ENCODE peak calls at places on chromosomes 4 and X, in five cellular contexts. I is heart right ventricle, X is lower lobe of right lung, N is kidney, P is stomach. E is an unnamed sample.

GRCh38 chrX:149541521-149542047 is 772 bp downstream of the EOLA1 start:
- DNase-seq in X (no peak), N (peak; percentile 53), I (no peak), P (no peak), E (no peak)

GRCh38 chr4:57424231-57424897 is 314.2 kb upstream of the IGFBP7 start:
- DNase-seq in I (no peak), X (no peak), N (no peak), P (no peak), E (no peak)

GRCh38 chr4:144645102-144645469 is 870 bp upstream of the HHIP start:
- DNase-seq in I (peak; percentile 11), N (peak; percentile 76), X (peak; percentile 53), P (no peak), E (no peak)

GRCh38 chrX:52271212-52271611 is 86.5 kb downstream of the MAGED4 start:
- DNase-seq in I (no peak), N (no peak), X (no peak), P (no peak), E (no peak)

GRCh38 chrX:24498181-24498580 is 33.1 kb downstream of the PDK3 start:
- DNase-seq in P (no peak), N (no peak), I (no peak), X (no peak), E (no peak)

GRCh38 chr4:15654556-15655222 is 468 bp downstream of the FBXL5 start:
- DNase-seq in X (peak; percentile 67), N (peak; percentile 86), I (peak; percentile 60), P (peak; percentile 46), E (peak; percentile 39)

GRCh38 chr4:86972997-86973396 is 38.2 kb downstream of the AFF1 start:
- DNase-seq in P (peak; percentile 75), N (no peak), X (peak; percentile 67), I (peak; percentile 16), E (no peak)

GRCh38 chrX:11100281-11101035 is 10.7 kb upstream of the HCCS start:
- DNase-seq in N (no peak), I (no peak), X (no peak), P (peak; percentile 34), E (no peak)

GRCh38 chr4:82746705-82747567 is 51.7 kb downstream of the SCD5 start:
- DNase-seq in P (no peak), I (no peak), N (no peak), X (no peak), E (no peak)

GRCh38 chrX:9436812-9437211 is 28.0 kb upstream of the TBL1X start:
- DNase-seq in X (no peak), N (no peak), P (no peak), I (no peak), E (no peak)

GRCh38 chrX:154436597-154437397 is at the start of gene GDI1:
- DNase-seq in X (peak; percentile 71), I (peak; percentile 65), P (peak; percentile 43), N (peak; percentile 75), E (peak; percentile 36)

GRCh38 chrX:7111518-7111917 is 36.0 kb upstream of the STS start:
- DNase-seq in I (no peak), X (no peak), N (no peak), P (no peak), E (no peak)

GRCh38 chrX:7109838-7110793 is 37.4 kb upstream of the STS start:
- DNase-seq in X (no peak), N (no peak), I (no peak), P (no peak), E (no peak)

GRCh38 chrX:7107968-7108480 is 39.5 kb upstream of the STS start:
- DNase-seq in P (no peak), N (no peak), I (no peak), X (no peak), E (no peak)

GRCh38 chrX:7110821-7111276 is 36.7 kb upstream of the STS start:
- DNase-seq in N (no peak), I (no peak), P (no peak), X (no peak), E (no peak)

DNA sequence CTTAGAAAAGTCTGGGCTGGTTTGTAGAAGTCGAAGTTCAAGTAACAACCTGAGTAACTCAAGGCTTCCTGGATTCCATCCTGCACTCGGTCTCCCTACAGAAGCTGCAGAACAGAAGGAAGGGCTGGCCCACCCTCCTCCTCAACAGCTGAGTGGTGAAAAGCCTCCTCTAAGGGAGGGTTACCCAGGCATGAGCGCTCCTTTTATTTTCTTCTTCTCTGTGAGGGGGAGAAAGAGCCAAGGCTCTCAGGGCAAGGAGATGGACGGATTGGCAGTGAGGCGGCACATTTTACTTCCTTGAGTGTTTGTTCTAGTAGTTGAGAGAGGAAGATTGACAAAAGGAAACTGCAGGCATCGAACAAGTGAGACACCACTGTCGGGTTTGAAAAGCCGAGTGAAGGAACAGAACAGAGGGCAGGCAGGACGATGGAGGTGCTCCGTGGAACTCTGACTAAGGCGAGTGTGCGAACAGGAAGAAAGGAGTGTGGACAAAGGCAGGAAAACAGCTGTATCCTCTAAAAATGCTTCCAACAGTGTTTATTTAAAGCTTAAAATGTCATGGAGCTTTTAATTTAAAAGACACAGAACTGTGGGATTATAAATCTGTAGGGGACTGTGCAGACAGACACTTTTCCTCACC is 38.4 kb upstream of the STS start:
- DNase-seq in I (no peak), P (no peak), N (no peak), X (no peak), E (no peak)
- H3K4me3 ChIP-seq in I (peak overlapping the region; percentile 14), P (peak overlapping the region; percentile 13), N (peak overlapping the region; percentile 26), X (peak overlapping the region; percentile 14), E (no peak overlapping the region)

DNA sequence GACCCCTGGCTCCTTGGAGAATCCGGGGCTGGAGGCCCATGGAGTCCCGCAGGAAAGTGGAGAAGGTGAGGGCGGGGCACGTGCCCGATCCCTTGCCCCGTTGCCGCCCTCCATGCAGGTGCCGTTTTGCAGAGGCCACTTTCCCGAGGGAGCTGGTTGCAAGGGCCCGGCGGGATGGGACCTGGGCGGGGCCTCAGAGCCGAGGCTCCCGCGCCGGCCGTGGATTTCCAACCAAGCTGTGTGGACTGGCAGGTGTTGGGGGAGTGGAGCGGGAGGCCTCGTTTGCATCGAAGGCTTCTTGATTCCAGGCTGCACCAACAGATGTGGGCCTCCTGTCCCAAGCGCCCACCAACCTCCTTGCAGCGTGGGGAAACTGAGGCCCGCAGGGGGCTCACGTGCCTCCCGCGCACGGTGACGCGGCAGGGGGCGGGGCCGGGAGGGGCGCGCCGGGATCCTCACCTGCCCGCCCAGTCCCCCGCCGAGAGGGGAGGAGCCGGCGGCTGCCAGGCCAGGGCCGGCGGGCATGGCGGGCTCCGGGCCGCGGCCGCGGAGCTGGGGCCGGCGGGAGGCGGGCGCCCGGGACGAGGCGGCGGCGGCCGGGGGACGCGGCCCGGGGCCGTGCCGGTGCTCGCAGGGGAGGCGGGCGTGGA is 24.9 kb downstream of the SH3BP2 start:
- DNase-seq in P (no peak), I (peak; percentile 28), N (peak; percentile 77), X (no peak), E (no peak)
- H3K4me3 ChIP-seq in P (peak overlapping the region; percentile 64), I (peak overlapping the region; percentile 63), N (no peak overlapping the region), X (peak overlapping the region; percentile 58), E (peak overlapping the region; percentile 56)

GRCh38 chr4:16897351-16897750 is 1.1 kb downstream of the LDB2 start:
- DNase-seq in P (no peak), I (no peak), N (no peak), X (no peak), E (no peak)
- H3K4me3 ChIP-seq in P (peak overlapping the region; percentile 48), I (peak overlapping the region; percentile 68), N (peak overlapping the region; percentile 63), X (peak overlapping the region; percentile 58), E (peak overlapping the region; percentile 52)

DNA sequence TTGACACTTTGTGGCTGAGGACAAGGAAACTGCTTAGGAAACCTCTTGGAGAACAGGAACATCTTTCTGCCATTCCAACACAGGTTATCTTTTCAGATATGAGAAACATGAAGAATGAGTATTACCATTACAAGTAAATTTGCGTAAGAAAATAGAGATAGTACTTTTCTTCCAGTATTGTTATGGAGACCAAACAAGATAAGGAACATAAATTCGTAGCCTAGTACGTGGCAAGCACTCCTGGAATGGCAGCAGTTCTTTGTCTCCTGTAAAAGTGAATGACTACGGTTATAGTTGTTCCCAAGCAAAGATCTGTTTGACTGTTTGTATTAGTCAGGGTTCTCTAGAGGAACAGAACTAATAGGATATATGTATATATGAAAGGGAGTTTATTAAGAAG is 843.1 kb downstream of the STIM2 start:
- DNase-seq in I (no peak), N (no peak), X (no peak), P (no peak), E (no peak)
- H3K4me3 ChIP-seq in I (no peak overlapping the region), N (no peak overlapping the region), X (no peak overlapping the region), P (no peak overlapping the region), E (no peak overlapping the region)

DNA sequence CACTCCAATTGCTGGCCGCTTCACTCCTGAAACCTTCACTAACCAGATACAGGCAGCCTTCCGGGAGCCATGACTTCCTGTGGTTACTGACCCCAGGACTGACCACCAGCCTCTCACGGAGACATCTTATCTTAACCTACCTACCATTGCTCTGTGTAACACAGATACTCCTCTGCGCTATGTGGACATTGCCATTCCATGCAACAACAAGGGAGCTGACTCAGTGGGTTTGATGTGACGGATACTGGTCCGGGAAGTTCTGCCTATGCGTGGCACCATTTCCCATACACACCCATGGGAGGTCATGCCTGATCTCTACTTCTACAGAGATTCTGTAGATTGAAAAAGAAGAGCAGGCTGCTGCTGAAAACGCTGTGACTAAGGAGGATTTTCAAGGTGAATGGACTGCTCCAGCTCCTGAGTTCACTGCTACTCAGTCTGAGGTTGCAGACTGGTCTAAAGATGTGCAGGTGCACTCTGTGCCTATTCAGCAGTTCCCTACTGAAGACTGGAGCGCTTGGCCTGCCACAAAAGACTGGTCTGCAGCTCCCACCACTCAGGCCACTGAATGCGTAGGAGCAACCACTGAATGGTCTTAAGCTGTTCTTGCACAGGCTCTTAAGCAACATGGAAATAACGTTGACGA is 35.8 kb upstream of the PRDM8 start:
- DNase-seq in N (no peak), X (no peak), I (no peak), P (peak; percentile 42), E (no peak)
- H3K4me3 ChIP-seq in N (no peak overlapping the region), X (no peak overlapping the region), I (no peak overlapping the region), P (no peak overlapping the region), E (no peak overlapping the region)

DNA sequence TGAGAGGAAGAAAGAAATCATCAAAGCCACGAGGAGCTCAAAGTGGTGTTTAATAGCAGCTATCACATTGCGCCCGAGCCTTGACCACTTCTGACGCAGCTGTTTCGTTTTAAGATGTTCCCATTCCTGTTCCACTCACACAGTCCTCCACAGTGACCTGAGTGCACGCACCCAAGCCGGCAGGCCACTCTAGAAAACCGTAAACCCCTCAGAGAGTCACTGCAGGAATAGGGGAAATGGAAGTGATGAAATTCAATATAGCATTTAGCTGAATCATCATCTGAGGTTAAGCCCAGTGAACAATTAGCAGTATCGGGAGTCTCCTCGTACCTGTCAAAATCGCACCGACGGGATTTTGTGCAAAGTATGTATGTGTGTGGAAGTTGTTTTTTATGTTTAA is 17.9 kb upstream of the HAND2 start:
- DNase-seq in X (no peak), I (no peak), P (no peak), N (no peak), E (no peak)
- H3K4me3 ChIP-seq in X (no peak overlapping the region), I (no peak overlapping the region), P (no peak overlapping the region), N (no peak overlapping the region), E (no peak overlapping the region)

DNA sequence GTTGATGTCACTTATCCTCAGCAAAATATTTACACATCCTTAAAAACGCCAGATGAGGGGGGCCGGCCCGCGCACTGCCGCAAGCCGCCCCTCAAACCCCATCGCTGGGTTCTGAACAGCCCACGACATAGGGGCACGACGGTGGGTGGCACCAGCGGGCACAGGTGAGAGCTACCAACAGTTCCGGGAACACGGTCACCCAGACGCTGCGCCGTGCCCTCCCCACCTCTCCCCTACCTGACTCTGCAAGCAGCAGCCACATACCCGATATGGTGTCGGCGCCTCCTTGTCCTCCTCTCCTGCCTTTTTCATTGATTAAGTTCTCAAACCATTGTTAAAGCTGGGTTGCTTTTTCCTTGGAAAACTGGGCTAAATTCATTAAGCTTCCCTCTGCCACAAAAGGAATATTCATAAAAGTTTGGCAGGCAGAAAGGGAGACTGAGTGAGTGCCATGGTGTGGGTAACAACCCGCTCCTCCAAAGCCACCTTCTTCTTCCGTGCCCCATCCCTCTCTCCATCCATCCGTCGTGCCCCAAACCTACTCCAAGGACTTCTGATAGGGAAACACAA is 1.4 kb downstream of the RAI2 start:
- DNase-seq in P (peak; percentile 38), N (peak; percentile 82), I (no peak), X (peak; percentile 58), E (no peak)
- H3K4me3 ChIP-seq in P (peak overlapping the region; percentile 56), N (peak overlapping the region; percentile 74), I (peak overlapping the region; percentile 74), X (peak overlapping the region; percentile 65), E (peak overlapping the region; percentile 62)